ENCODE peak calls at places on chromosomes 2 and 18, in six cellular contexts. A is effector memory CD8-positive, alpha-beta T cell; Q is ACHN; K is HCT116; Y is posterior vena cava; F is stimulated activated CD8-positive, alpha-beta memory T cell treated with anti-CD3 and anti-CD28 coated beads, Interleukin-15, amount 100 ng/mL, for 1 hour. M is an unnamed sample.

GRCh38 chr2:241603686-241604085 is 33.3 kb downstream of the THAP4 start:
- DNase-seq in A (no peak), Q (peak), K (no peak), Y (no peak), F (no peak), M (no peak)

GRCh38 chr2:57373530-57373929 is 673.1 kb upstream of the VRK2 start:
- DNase-seq in A (no peak), Q (peak), K (peak), Y (no peak), F (no peak), M (peak)

GRCh38 chr2:55718165-55719008 is 24.7 kb upstream of the PNPT1 start:
- DNase-seq in A (peak), Q (peak), K (peak), Y (no peak), F (no peak), M (peak)

GRCh38 chr18:58490238-58490637 is 138.7 kb downstream of the ALPK2 start:
- DNase-seq in A (no peak), Q (no peak), K (no peak), Y (no peak), F (no peak), M (no peak)

GRCh38 chr2:112077814-112078213 is 22.7 kb downstream of the TMEM87B start:
- DNase-seq in A (no peak), Q (no peak), K (no peak), Y (no peak), F (no peak), M (no peak)

GRCh38 chr2:97974471-97974870 is 21.3 kb downstream of the TMEM131 start:
- DNase-seq in A (no peak), Q (no peak), K (no peak), Y (no peak), F (no peak), M (no peak)

GRCh38 chr2:26193578-26194231 is 20.8 kb downstream of the GAREM2 start:
- DNase-seq in A (no peak), Q (no peak), K (no peak), Y (no peak), F (no peak), M (no peak)

GRCh38 chr2:20608666-20609348 is 42.1 kb downstream of the HS1BP3 start:
- DNase-seq in A (no peak), Q (no peak), K (no peak), Y (no peak), F (no peak), M (no peak)

GRCh38 chr18:63299837-63300787 is 19.5 kb downstream of the BCL2 start:
- DNase-seq in A (no peak), Q (peak), K (no peak), Y (no peak), F (no peak), M (peak)

GRCh38 chr2:64750817-64751285 is 97.1 kb upstream of the SERTAD2 start:
- DNase-seq in A (peak), Q (peak), K (peak), Y (peak), F (peak), M (peak)

GRCh38 chr18:79872423-79872822 is 74.7 kb downstream of the KCNG2 start:
- DNase-seq in A (no peak), Q (no peak), K (no peak), Y (peak), F (no peak), M (no peak)

GRCh38 chr2:8165550-8165949 is 516.3 kb upstream of the ID2 start:
- DNase-seq in A (no peak), Q (no peak), K (no peak), Y (no peak), F (no peak), M (no peak)

GRCh38 chr2:34486945-34487344 is 887.8 kb upstream of the FAM98A start:
- DNase-seq in A (no peak), Q (no peak), K (no peak), Y (no peak), F (no peak), M (no peak)

GRCh38 chr2:179555681-179556283 is 291.1 kb upstream of the SESTD1 start:
- DNase-seq in A (no peak), Q (no peak), K (no peak), Y (no peak), F (no peak), M (no peak)

GRCh38 chr18:29285471-29285870 is 1108.5 kb upstream of the CDH2 start:
- DNase-seq in A (no peak), Q (no peak), K (no peak), Y (no peak), F (no peak), M (no peak)

GRCh38 chr2:54372361-54372760 is 83.8 kb upstream of the SPTBN1 start:
- DNase-seq in A (no peak), Q (no peak), K (no peak), Y (no peak), F (no peak), M (no peak)

GRCh38 chr2:118224144-118224887 is 136.0 kb downstream of the INSIG2 start:
- DNase-seq in A (peak), Q (peak), K (no peak), Y (peak), F (no peak), M (peak)

GRCh38 chr2:228853151-228853550 is 417.9 kb downstream of the PID1 start:
- DNase-seq in A (no peak), Q (no peak), K (no peak), Y (no peak), F (no peak), M (no peak)

GRCh38 chr18:24065942-24066341 is 51.4 kb downstream of the TTC39C start:
- DNase-seq in A (no peak), Q (no peak), K (no peak), Y (no peak), F (no peak), M (no peak)

GRCh38 chr2:230234845-230235244 is 9.3 kb downstream of the SP140 start:
- DNase-seq in A (no peak), Q (peak), K (no peak), Y (no peak), F (no peak), M (peak)

GRCh38 chr2:65576861-65577601 is 144.6 kb upstream of the SPRED2 start:
- DNase-seq in A (no peak), Q (peak), K (peak), Y (no peak), F (no peak), M (peak)

GRCh38 chr2:120441744-120442471 is 96.0 kb downstream of the INHBB start:
- DNase-seq in A (no peak), Q (no peak), K (no peak), Y (no peak), F (no peak), M (peak)

GRCh38 chr2:238242731-238243495 is 3.1 kb upstream of the HES6 start:
- DNase-seq in A (no peak), Q (no peak), K (no peak), Y (peak), F (no peak), M (no peak)

GRCh38 chr2:43634604-43635306 is 2.3 kb upstream of the PLEKHH2 start:
- DNase-seq in A (no peak), Q (no peak), K (no peak), Y (no peak), F (no peak), M (peak)

GRCh38 chr2:65456074-65456473 is 23.7 kb upstream of the SPRED2 start:
- DNase-seq in A (no peak), Q (peak), K (no peak), Y (no peak), F (no peak), M (peak)

GRCh38 chr2:43265006-43265770 is 38.8 kb upstream of the ZFP36L2 start:
- DNase-seq in A (no peak), Q (no peak), K (no peak), Y (peak), F (no peak), M (peak)

GRCh38 chr2:98623657-98624056 is 15.3 kb downstream of the UNC50 start:
- DNase-seq in A (no peak), Q (no peak), K (no peak), Y (peak), F (no peak), M (no peak)

GRCh38 chr2:30315391-30316055 is 84.2 kb downstream of the LBH start:
- DNase-seq in A (peak), Q (no peak), K (no peak), Y (no peak), F (no peak), M (no peak)

GRCh38 chr18:48949606-48950535 is 894 bp downstream of the SMAD7 start:
- DNase-seq in A (peak), Q (peak), K (no peak), Y (peak), F (no peak), M (peak)

GRCh38 chr2:223725494-223725893 is 111.9 kb downstream of the AP1S3 start:
- DNase-seq in A (no peak), Q (peak), K (peak), Y (peak), F (no peak), M (peak)

GRCh38 chr2:240892361-240892760 is 3.6 kb downstream of the MAB21L4 start:
- DNase-seq in A (no peak), Q (no peak), K (no peak), Y (no peak), F (no peak), M (no peak)

GRCh38 chr2:1681323-1682310 is 62.7 kb downstream of the PXDN start:
- DNase-seq in A (no peak), Q (no peak), K (no peak), Y (no peak), F (no peak), M (no peak)

GRCh38 chr2:133755515-133756311 is 187.4 kb upstream of the NCKAP5 start:
- DNase-seq in A (no peak), Q (no peak), K (no peak), Y (no peak), F (no peak), M (peak)

GRCh38 chr2:239194731-239195317 is 206.0 kb downstream of the HDAC4 start:
- DNase-seq in A (no peak), Q (no peak), K (no peak), Y (peak), F (no peak), M (no peak)

GRCh38 chr18:29644276-29644675 is 1398.3 kb downstream of the DSC3 start:
- DNase-seq in A (no peak), Q (peak), K (peak), Y (no peak), F (no peak), M (peak)

GRCh38 chr18:6885992-6886823 is 156.7 kb downstream of the ARHGAP28 start:
- DNase-seq in A (no peak), Q (peak), K (no peak), Y (no peak), F (no peak), M (peak)

GRCh38 chr2:186460465-186460864 is 25.6 kb upstream of the ZC3H15 start:
- DNase-seq in A (no peak), Q (peak), K (no peak), Y (no peak), F (no peak), M (peak)

GRCh38 chr18:23099621-23100020 is 35.7 kb upstream of the CABLES1 start:
- DNase-seq in A (no peak), Q (peak), K (peak), Y (no peak), F (no peak), M (peak)

GRCh38 chr2:20585710-20586378 is 65.1 kb downstream of the HS1BP3 start:
- DNase-seq in A (no peak), Q (no peak), K (no peak), Y (peak), F (no peak), M (no peak)

M was measured in astrocyte of the spinal cord.